ENCODE peak calls at places on chromosomes 2 and 18, in four cellular contexts. T, K, E and S are unnamed samples.
A peak's percentile ranks its signal among the peaks of the same experiment; 100 is the strongest.

GRCh38 chr2:3670376-3670775 is 12.4 kb downstream of the ALLC start:
- DNase-seq in E (no peak), T (no peak), K (no peak), S (no peak)

GRCh38 chr2:212815453-212815852 is 276.9 kb upstream of the ERBB4 start:
- DNase-seq in E (no peak), T (peak; percentile 19), K (no peak), S (no peak)

GRCh38 chr2:162301151-162301804 is 17.2 kb downstream of the IFIH1 start:
- DNase-seq in T (peak; percentile 38), K (peak; percentile 21), E (peak; percentile 74), S (peak; percentile 64)

GRCh38 chr2:16578081-16578480 is 87.6 kb downstream of the CYRIA start:
- DNase-seq in E (no peak), T (no peak), K (no peak), S (no peak)

GRCh38 chr2:42216712-42217111 is 47.6 kb downstream of the EML4 start:
- DNase-seq in E (peak; percentile 72), K (no peak), T (peak; percentile 46), S (peak; percentile 10)

GRCh38 chr2:40037303-40037702 is 258.2 kb upstream of the THUMPD2 start:
- DNase-seq in T (no peak), E (no peak), K (no peak), S (no peak)

GRCh38 chr2:160984426-160985077 is 175.7 kb upstream of the TANK start:
- DNase-seq in K (peak; percentile 76), E (no peak), T (no peak), S (no peak)

GRCh38 chr2:143683977-143684376 is 554.8 kb downstream of the ARHGAP15 start:
- DNase-seq in K (no peak), E (no peak), T (no peak), S (no peak)

GRCh38 chr18:2656237-2657042 is 914 bp downstream of the SMCHD1 start:
- DNase-seq in T (peak; percentile 32), E (peak; percentile 23), K (peak; percentile 47), S (peak; percentile 19)

GRCh38 chr2:106037262-106037661 is 156.8 kb downstream of the UXS1 start:
- DNase-seq in K (no peak), T (no peak), E (no peak), S (no peak)

GRCh38 chr2:39266139-39266805 is 22.5 kb upstream of the CDKL4 start:
- DNase-seq in E (peak; percentile 8), K (no peak), T (peak; percentile 5), S (no peak)

GRCh38 chr2:164722604-164723338 is 101.5 kb upstream of the GRB14 start:
- DNase-seq in K (no peak), E (peak; percentile 6), T (no peak), S (no peak)

GRCh38 chr18:79747156-79747845 is 50.4 kb upstream of the KCNG2 start:
- DNase-seq in K (no peak), T (no peak), E (no peak), S (no peak)

GRCh38 chr2:43131051-43131889 is 95.1 kb downstream of the ZFP36L2 start:
- DNase-seq in K (peak; percentile 67), T (peak; percentile 91), E (peak; percentile 88), S (peak; percentile 86)

GRCh38 chr18:71398530-71398929 is 1109.7 kb downstream of the SOCS6 start:
- DNase-seq in E (no peak), K (no peak), T (peak; percentile 3), S (no peak)

GRCh38 chr2:226837787-226838603 is 2.1 kb downstream of the RHBDD1 start:
- DNase-seq in T (no peak), K (no peak), E (no peak), S (no peak)

GRCh38 chr2:113767811-113768210 is 11.4 kb upstream of the SLC35F5 start:
- DNase-seq in T (no peak), K (no peak), E (no peak), S (no peak)
- TF ChIP-seq CTCF in T (peak; percentile 2), K (no peak), E (no peak), S (peak; percentile 20)

GRCh38 chr2:134576478-134576877 is 142.3 kb downstream of the TMEM163 start:
- DNase-seq in K (no peak), T (no peak), E (no peak), S (no peak)
- TF ChIP-seq CTCF in K (no peak), T (no peak), E (no peak), S (no peak)

GRCh38 chr2:159168707-159169106 is 117.8 kb downstream of the WDSUB1 start:
- DNase-seq in T (peak; percentile 22), E (peak; percentile 28), K (no peak), S (peak; percentile 28)
- TF ChIP-seq CTCF in T (no peak), E (peak; percentile 9), K (peak; percentile 24), S (peak; percentile 66)

DNA sequence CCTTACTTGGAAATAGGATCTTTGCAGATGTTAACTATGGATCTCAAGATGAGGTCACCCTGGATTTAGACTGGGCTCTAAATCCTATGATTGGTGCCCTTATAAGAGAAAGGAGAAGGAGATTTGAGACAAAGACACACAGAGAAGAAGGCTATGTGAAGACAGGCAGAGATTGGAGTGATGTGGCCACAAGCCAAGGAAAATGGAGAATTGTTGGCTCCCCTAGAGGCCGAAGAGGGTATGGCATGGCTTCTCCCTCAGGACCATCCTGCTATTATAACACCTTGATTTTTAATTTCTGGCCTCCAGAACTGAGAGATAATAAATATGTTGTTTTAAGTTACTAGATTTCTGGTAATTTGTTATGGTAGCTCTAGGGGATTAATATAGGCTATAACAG is 7.6 kb downstream of the CYBRD1 start:
- DNase-seq in E (peak; percentile 34), T (no peak), K (no peak), S (no peak)
- TF ChIP-seq CTCF in E (peak; percentile 77), T (peak; percentile 57), K (peak; percentile 60), S (peak; percentile 79)

DNA sequence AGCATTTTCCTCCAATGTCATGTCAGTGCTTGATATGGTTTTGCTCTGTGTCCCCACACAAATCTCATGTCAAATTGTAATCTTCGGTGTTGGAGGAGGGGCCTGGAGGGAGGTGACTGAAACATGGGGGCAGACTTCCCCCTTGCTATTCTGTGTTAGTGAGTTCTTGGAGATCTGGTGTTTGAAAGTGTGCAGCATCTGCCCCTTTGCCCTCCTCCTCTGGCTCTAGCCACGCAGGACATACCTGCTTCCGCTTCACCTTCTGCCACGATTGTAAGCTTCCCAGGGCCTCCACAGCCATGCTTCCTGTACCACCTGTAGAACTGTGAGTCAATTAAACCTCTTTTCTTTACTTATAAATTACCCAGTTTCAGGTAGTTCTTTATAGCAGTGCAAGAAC is 118.7 kb downstream of the NOL10 start:
- DNase-seq in E (no peak), T (no peak), K (no peak), S (no peak)
- TF ChIP-seq CTCF in E (no peak), T (no peak), K (no peak), S (no peak)

GRCh38 chr18:9017900-9018217 is 84.6 kb upstream of the NDUFV2 start:
- DNase-seq in E (peak; percentile 91), T (peak; percentile 70), K (no peak), S (peak; percentile 52)
- TF ChIP-seq CTCF in E (no peak), T (no peak), K (no peak), S (no peak)

DNA sequence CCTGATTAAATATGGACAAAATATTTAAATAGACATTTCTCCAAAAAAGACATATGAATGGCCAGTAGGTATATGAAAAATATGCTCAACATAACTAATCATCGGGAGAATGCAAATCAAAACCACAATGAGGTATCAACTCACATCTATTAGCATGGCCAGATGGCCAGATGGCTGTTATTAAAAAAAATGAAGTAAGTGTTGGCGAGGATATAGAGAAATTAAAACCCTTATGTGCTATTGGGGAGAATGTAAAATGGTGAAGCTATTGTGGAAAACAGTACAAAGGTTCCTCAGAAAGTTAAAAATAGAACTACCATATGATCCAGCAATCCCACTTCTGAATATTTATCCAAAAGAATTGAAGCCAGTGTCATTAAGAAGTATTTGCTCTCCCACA is 272.3 kb upstream of the ZNF804A start:
- DNase-seq in E (no peak), K (no peak), T (peak; percentile 25), S (no peak)
- TF ChIP-seq CTCF in E (no peak), K (no peak), T (no peak), S (no peak)